ENCODE peak calls at places on chromosomes 7 and 10, in ten cellular contexts. E is left lung; T is psoas muscle; B is hepatocyte; L is CD8-positive, alpha-beta T cell; K is fibroblast of lung; V is upper lobe of right lung; J is body of pancreas; X is heart right ventricle; O is cardiac muscle cell. R is an unnamed sample. For H3K4me1, the result is how much of the 10 kb centered on the place peaks cover.

GRCh38 chr10:58266003-58266825 is 1.5 kb downstream of the IPMK start:
- DNase-seq in E (no peak), K (peak), X (no peak), V (no peak), O (peak), J (no peak), T (no peak), B (peak), L (peak), R (no peak)

GRCh38 chr10:132280646-132281074 is 27.1 kb downstream of the STK32C start:
- DNase-seq in E (no peak), B (no peak), O (no peak), K (no peak), J (no peak), T (peak), X (no peak), L (no peak), V (no peak), R (no peak)

GRCh38 chr10:110612073-110612472 is 32.1 kb upstream of the RBM20 start:
- DNase-seq in X (no peak), K (no peak), E (no peak), L (no peak), T (no peak), O (no peak), V (no peak), B (no peak), J (no peak), R (no peak)

GRCh38 chr10:127600479-127600878 is 51.4 kb downstream of the NPS start:
- DNase-seq in J (no peak), T (no peak), B (no peak), L (no peak), X (no peak), O (no peak), E (no peak), V (no peak), K (no peak), R (no peak)

GRCh38 chr7:151251328-151251925 is 2.9 kb upstream of the SMARCD3 start:
- DNase-seq in E (peak), O (peak), T (no peak), J (no peak), X (peak), V (peak), L (peak), B (peak), K (peak), R (no peak)

GRCh38 chr10:77600640-77601039 is 37.0 kb downstream of the KCNMA1 start:
- DNase-seq in B (no peak), J (no peak), X (no peak), V (no peak), K (no peak), L (no peak), O (no peak), T (no peak), E (no peak), R (no peak)

GRCh38 chr7:142632291-142633134 is 116.8 kb upstream of the PRSS1 start:
- DNase-seq in O (peak), J (peak), T (no peak), V (no peak), E (no peak), B (peak), K (peak), X (peak), L (peak), R (no peak)

GRCh38 chr10:127881262-127881661 is 11.5 kb downstream of the CLRN3 start:
- DNase-seq in B (peak), E (no peak), O (no peak), V (no peak), J (peak), L (no peak), X (no peak), T (no peak), K (no peak), R (no peak)

GRCh38 chr7:2044311-2044882 is 188.3 kb downstream of the MAD1L1 start:
- DNase-seq in L (no peak), J (peak), B (no peak), E (no peak), T (peak), V (peak), X (no peak), K (no peak), O (no peak), R (peak)

GRCh38 chr10:13795653-13796555 is 209.1 kb downstream of the PRPF18 start:
- DNase-seq in X (no peak), V (no peak), B (no peak), T (no peak), O (no peak), L (no peak), J (no peak), K (no peak), E (no peak), R (no peak)

GRCh38 chr10:88243847-88244730 is 339.0 kb downstream of the RNLS start:
- DNase-seq in E (peak), L (no peak), B (peak), K (peak), O (peak), X (peak), J (peak), V (peak), T (peak), R (peak)

GRCh38 chr7:114083714-114084113 is 164.9 kb upstream of the PPP1R3A start:
- DNase-seq in T (no peak), O (no peak), J (no peak), K (no peak), V (no peak), L (no peak), B (no peak), X (no peak), E (no peak), R (no peak)

GRCh38 chr10:49274886-49275285 is 24.1 kb upstream of the C10orf71 start:
- DNase-seq in L (no peak), B (no peak), O (no peak), V (no peak), X (no peak), E (no peak), J (no peak), T (no peak), K (no peak), R (no peak)

GRCh38 chr7:139016931-139017511 is 18.8 kb downstream of the ZC3HAV1L start:
- DNase-seq in V (no peak), X (peak), O (peak), L (peak), K (peak), J (peak), B (peak), T (peak), E (peak), R (peak)

GRCh38 chr10:103812431-103812830 is 42.9 kb downstream of the SH3PXD2A start:
- DNase-seq in L (no peak), T (no peak), J (no peak), B (no peak), K (peak), E (peak), V (peak), X (peak), O (peak), R (no peak)

GRCh38 chr7:17176633-17177032 is 121.8 kb upstream of the AHR start:
- DNase-seq in T (no peak), E (no peak), X (no peak), L (no peak), V (no peak), J (no peak), B (no peak), O (no peak), K (no peak), R (no peak)

GRCh38 chr10:28302012-28302667 is 724 bp downstream of the MPP7 start:
- DNase-seq in X (peak), T (no peak), B (peak), J (peak), K (peak), O (peak), E (peak), L (no peak), V (no peak), R (peak)

GRCh38 chr7:6501586-6502564 is 49.4 kb downstream of the GRID2IP start:
- DNase-seq in B (no peak), J (no peak), L (no peak), V (no peak), X (no peak), T (no peak), K (no peak), O (no peak), E (no peak), R (no peak)

GRCh38 chr7:379456-380225 is 89.7 kb downstream of the FOXL3 start:
- DNase-seq in K (no peak), X (no peak), O (no peak), L (no peak), V (peak), E (no peak), B (no peak), T (no peak), J (peak), R (no peak)

GRCh38 chr7:149868638-149869290 is 5.0 kb upstream of the ATP6V0E2 start:
- DNase-seq in V (no peak), K (no peak), B (no peak), E (no peak), O (no peak), T (no peak), L (no peak), J (no peak), X (no peak), R (no peak)

GRCh38 chr10:101436302-101436701 is 82.3 kb downstream of the BTRC start:
- DNase-seq in E (no peak), L (no peak), J (no peak), T (no peak), B (no peak), O (no peak), X (no peak), V (no peak), K (no peak), R (no peak)

GRCh38 chr10:43594944-43595589 is 11.2 kb upstream of the ZNF485 start:
- DNase-seq in L (no peak), O (peak), E (no peak), B (peak), V (no peak), T (no peak), X (peak), J (peak), K (peak), R (no peak)

GRCh38 chr10:132706701-132707100 is 79.2 kb downstream of the NKX6-2 start:
- DNase-seq in B (no peak), X (no peak), J (peak), K (no peak), O (no peak), V (peak), T (no peak), E (no peak), L (no peak), R (peak)

GRCh38 chr7:96179863-96180262 is 142.0 kb downstream of the SLC25A13 start:
- DNase-seq in K (peak), E (no peak), V (no peak), L (no peak), T (no peak), O (peak), B (no peak), J (no peak), X (no peak), R (no peak)

GRCh38 chr7:69645683-69646082 is 47.4 kb downstream of the AUTS2 start:
- DNase-seq in B (no peak), O (no peak), L (no peak), T (no peak), E (no peak), J (no peak), K (no peak), V (no peak), X (no peak), R (no peak)

GRCh38 chr10:17229967-17230682 is 2.1 kb downstream of the VIM start:
- DNase-seq in E (peak), J (peak), L (peak), V (peak), K (peak), X (peak), O (peak), B (peak), T (peak), R (peak)

GRCh38 chr10:114077347-114077746 is 33.7 kb downstream of the ADRB1 start:
- DNase-seq in J (no peak), K (no peak), T (no peak), B (no peak), L (no peak), E (no peak), V (no peak), O (no peak), X (no peak), R (no peak)

GRCh38 chr10:45377321-45377720 is 3.3 kb downstream of the ALOX5 start:
- DNase-seq in L (no peak), V (no peak), J (no peak), K (no peak), B (no peak), E (no peak), X (no peak), O (no peak), T (no peak), R (no peak)

GRCh38 chr7:29569648-29570047 is 6.0 kb downstream of the PRR15 start:
- DNase-seq in X (no peak), B (peak), V (no peak), L (no peak), K (no peak), T (no peak), J (no peak), E (no peak), O (no peak), R (no peak)

GRCh38 chr7:128865303-128865702 is 2.6 kb downstream of the ATP6V1F start:
- DNase-seq in O (no peak), B (no peak), E (no peak), K (no peak), X (no peak), L (no peak), V (no peak), J (no peak), T (no peak), R (no peak)

GRCh38 chr7:128861957-128862570 is 592 bp upstream of the ATP6V1F start:
- DNase-seq in J (no peak), V (no peak), E (no peak), X (no peak), O (no peak), L (no peak), T (no peak), B (no peak), K (no peak), R (no peak)

GRCh38 chr7:128865996-128866877 is 3.6 kb downstream of the ATP6V1F start:
- DNase-seq in L (no peak), T (no peak), V (no peak), J (no peak), E (no peak), O (no peak), X (no peak), K (no peak), B (no peak), R (no peak)

GRCh38 chr7:128862571-128863432 is at the start of gene ATP6V1F:
- DNase-seq in B (peak), L (peak), T (peak), J (peak), K (peak), O (peak), X (peak), E (peak), V (peak), R (peak)

GRCh38 chr7:128863433-128863989 is 855 bp downstream of the ATP6V1F start:
- DNase-seq in E (no peak), J (peak), T (peak), K (peak), X (no peak), B (peak), L (peak), V (no peak), O (peak), R (no peak)
- TF ChIP-seq CTCF in E (peak), J (peak), T (peak), K (peak), X (no peak), B (peak), L (peak), V (peak), O (peak), R (peak)

DNA sequence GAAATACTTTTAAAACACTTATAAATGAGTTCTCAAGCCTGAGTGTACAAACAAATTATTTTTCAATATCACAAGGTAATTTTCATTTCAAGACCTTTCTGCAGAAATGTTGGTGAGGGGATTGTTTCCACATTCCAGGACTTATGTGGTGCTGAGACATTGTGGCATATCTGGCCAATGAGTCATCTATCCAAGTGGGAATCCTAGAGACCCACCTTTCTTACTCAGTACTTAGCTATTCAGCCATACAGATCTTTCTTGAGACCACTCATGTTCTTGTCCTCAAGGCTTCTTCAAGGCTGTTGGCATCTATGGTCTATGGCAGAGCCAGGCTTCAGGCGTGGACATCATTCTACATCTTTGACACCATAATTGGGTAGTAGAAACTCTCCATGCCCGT is 225.4 kb downstream of the DKK1 start:
- DNase-seq in J (no peak), V (no peak), X (no peak), B (no peak), T (no peak), L (no peak), O (peak), E (no peak), K (no peak), R (no peak)
- H3K4me1 ChIP-seq in J (under half), V (under half), X (under half), B (under half), T (under half), L (under half), O (under half), E (under half), K (under half), R (under half)

DNA sequence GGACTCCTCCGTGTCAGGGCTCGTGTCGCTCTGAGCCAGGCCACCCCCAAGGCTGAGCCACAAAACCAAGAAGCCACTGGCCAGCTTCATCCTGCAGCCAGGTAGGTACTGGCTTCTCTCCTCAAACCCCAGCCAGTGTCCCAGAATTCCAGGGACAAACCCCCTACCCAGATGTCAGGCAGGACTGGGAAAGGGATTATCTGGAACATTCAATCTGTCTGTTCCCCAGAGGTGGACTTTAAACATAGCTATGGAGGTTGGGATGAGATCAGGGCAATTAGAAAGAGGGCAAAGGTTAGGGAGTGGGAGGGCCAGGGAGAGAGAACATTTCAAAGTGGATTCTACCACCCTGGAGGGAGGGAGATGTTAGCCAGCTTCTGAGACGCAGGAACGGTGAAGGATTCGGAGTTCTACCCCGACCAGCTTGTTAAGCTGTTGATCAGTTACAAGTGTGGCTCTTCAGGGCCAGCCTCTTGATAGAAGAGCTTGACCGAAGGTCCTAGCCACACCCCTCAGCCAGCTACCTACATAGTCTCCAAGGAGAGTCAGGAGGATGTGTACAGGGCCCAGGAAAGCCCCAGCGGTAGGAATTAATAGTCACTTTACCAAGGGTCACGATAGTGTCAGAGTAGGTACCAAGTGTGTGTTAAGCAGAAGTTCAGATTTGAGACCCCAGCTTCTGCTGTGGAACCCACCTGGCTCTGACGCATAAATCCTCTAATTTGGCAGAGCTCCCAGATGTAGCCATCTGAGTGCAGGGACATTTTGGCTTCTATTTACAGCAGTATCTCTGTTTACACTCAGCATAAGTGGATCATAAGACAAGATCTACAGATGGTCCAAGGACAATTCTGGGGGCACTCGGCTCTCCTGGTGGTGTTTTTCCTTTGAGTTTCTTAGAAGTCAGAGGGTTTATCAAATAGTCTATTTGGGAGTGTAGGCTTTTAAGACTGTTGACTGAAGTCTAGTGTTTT is at the start of gene PLA2G12B:
- DNase-seq in O (no peak), J (no peak), L (no peak), T (no peak), B (peak), E (peak), X (no peak), K (no peak), V (no peak), R (no peak)
- H3K4me3 ChIP-seq in O (no peak), J (no peak), L (no peak), T (no peak), B (peak), E (no peak), X (no peak), K (no peak), V (no peak), R (no peak)

DNA sequence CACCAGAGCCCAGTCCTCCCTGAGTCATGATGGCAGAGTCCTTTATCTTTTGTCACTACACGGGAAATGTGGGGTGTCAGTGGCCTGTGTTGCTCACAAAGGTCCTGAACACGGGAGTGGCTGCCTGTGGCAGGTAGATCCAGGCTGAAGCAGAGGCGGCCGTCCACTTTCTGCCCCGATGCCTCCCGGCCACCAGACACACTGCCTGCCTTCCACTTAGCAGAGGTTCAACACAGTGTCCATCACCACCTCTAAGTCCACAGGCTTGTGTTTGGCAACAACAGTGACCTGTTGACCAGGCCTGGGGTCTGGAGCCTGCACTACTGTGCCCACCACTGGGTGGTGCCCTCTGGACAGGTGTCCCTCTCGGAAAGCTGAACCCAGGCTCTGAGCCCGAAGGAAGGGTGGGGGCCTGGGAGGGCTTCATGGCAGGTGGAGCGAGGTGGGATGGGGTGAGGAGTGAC is 49.9 kb upstream of the CAMK2B start:
- DNase-seq in T (peak), L (no peak), O (no peak), J (no peak), E (no peak), V (no peak), B (no peak), K (no peak), X (no peak), R (no peak)
- TF ChIP-seq CTCF in T (peak), L (no peak), O (no peak), J (peak), E (no peak), V (no peak), B (peak), K (no peak), X (peak), R (no peak)

GRCh38 chr7:44983742-44984477 is 5.1 kb upstream of the MYO1G start:
- DNase-seq in T (no peak), V (no peak), O (no peak), L (no peak), X (no peak), E (no peak), K (no peak), J (no peak), B (no peak), R (no peak)

GRCh38 chr7:44981035-44981706 is 2.4 kb upstream of the MYO1G start:
- DNase-seq in T (no peak), J (no peak), X (no peak), K (no peak), E (no peak), B (no peak), L (no peak), O (no peak), V (no peak), R (no peak)

GRCh38 chr7:44982970-44983369 is 4.2 kb upstream of the MYO1G start:
- DNase-seq in K (no peak), V (no peak), B (no peak), T (no peak), L (no peak), O (no peak), X (no peak), J (no peak), E (no peak), R (no peak)

GRCh38 chr7:44984478-44984758 is 5.6 kb upstream of the MYO1G start:
- DNase-seq in B (no peak), T (no peak), V (no peak), X (no peak), J (no peak), K (no peak), E (no peak), O (no peak), L (no peak), R (no peak)

GRCh38 chr7:44982535-44982923 is 3.7 kb upstream of the MYO1G start:
- DNase-seq in X (no peak), E (no peak), B (no peak), K (no peak), V (no peak), J (no peak), O (no peak), T (no peak), L (no peak), R (no peak)
- H3K4me1 ChIP-seq in X (under half), E (under half), B (under half), K (under half), V (half or more), J (under half), O (under half), T (under half), L (half or more), R (under half)

DNA sequence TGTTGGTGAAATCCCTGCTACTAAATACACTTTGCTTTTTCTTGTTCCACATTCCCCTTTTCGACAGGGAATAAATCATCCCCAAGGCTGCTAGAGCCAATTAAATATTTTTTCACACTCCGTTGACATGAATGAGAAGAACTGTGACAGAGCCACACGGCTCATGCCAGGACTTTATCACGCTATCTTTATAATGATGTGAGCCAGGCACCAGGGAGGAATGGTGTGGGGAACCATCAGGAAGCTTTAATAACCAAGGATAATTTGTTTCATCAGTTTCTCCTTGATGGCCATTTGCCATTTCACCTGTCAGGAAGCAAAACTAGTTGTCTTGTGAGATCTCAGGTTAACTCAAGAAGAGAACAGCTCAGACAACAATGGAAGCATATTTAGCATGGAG is 193.0 kb upstream of the C7orf33 start:
- DNase-seq in J (no peak), E (no peak), B (no peak), L (no peak), T (no peak), V (no peak), K (no peak), O (no peak), X (no peak), R (no peak)
- H3K4me3 ChIP-seq in J (no peak), E (no peak), B (no peak), L (no peak), T (no peak), V (no peak), K (no peak), O (no peak), X (no peak), R (no peak)